ENCODE peak calls at places on chromosomes 12 and 14, in seven cellular contexts. W is HuH-7.5, R is RWPE2, C is GM13977, V is lung microvascular endothelial cell, K is lower lobe of right lung, H is SW480. N is an unnamed sample.

GRCh38 chr14:89241934-89242670 is 174.9 kb downstream of the FOXN3 start:
- DNase-seq in W (no peak), H (no peak), C (no peak), K (no peak), V (peak), R (no peak), N (no peak)

GRCh38 chr12:111270773-111271172 is 98.1 kb downstream of the PHETA1 start:
- DNase-seq in V (no peak), C (no peak), K (no peak), R (no peak), H (peak), W (no peak), N (no peak)

GRCh38 chr14:59377991-59378720 is 87.0 kb downstream of the GPR135 start:
- DNase-seq in H (no peak), C (no peak), V (no peak), R (no peak), K (no peak), W (no peak), N (no peak)

GRCh38 chr12:3542911-3543310 is 51.9 kb downstream of the PRMT8 start:
- DNase-seq in R (no peak), H (peak), W (no peak), V (no peak), C (no peak), K (no peak), N (peak)

GRCh38 chr14:35400707-35401421 is 3.7 kb downstream of the NFKBIA start:
- DNase-seq in R (no peak), H (no peak), V (peak), C (no peak), K (no peak), W (no peak), N (no peak)

GRCh38 chr12:6192604-6193380 is 7.4 kb upstream of the CD9 start:
- DNase-seq in K (no peak), R (no peak), C (no peak), H (no peak), V (no peak), W (no peak), N (no peak)

GRCh38 chr12:123389560-123390351 is 5.8 kb downstream of the KMT5A start:
- DNase-seq in R (no peak), H (peak), V (peak), C (peak), W (peak), K (peak), N (peak)

GRCh38 chr14:63800083-63800482 is 52.7 kb upstream of the SYNE2 start:
- DNase-seq in R (no peak), K (no peak), W (no peak), C (no peak), H (no peak), V (no peak), N (no peak)

GRCh38 chr14:100278702-100279101 is 27.5 kb downstream of the SLC25A29 start:
- DNase-seq in C (peak), K (peak), R (no peak), V (no peak), H (peak), W (no peak), N (no peak)

GRCh38 chr14:94844593-94844992 is 74.7 kb upstream of the GSC start:
- DNase-seq in H (no peak), W (no peak), V (no peak), C (no peak), K (no peak), R (no peak), N (no peak)

GRCh38 chr12:26847431-26847830 is 14.4 kb upstream of the ITPR2 start:
- DNase-seq in H (no peak), W (no peak), R (no peak), C (no peak), K (no peak), V (no peak), N (no peak)

GRCh38 chr14:52086755-52087154 is 17.9 kb upstream of the NID2 start:
- DNase-seq in R (no peak), C (no peak), K (no peak), V (no peak), H (no peak), W (no peak), N (no peak)

GRCh38 chr14:105299654-105300541 is 903 bp downstream of the BRF1 start:
- DNase-seq in K (peak), W (no peak), R (no peak), V (peak), H (peak), C (no peak), N (no peak)